ENCODE peak calls at places on chromosomes 4 and X, in nine cellular contexts. One of them, this sample, is unnamed.

GRCh38 chr4:139664442-139664841 is 1.2 kb upstream of the MGST2 start:
- DNase-seq in H4: no peak
- DNase-seq in occipital lobe: no peak
- DNase-seq in amniotic stem cell: no peak
- DNase-seq in iPS DF 6.9: no peak
- DNase-seq in CD4-positive, alpha-beta T cell: no peak
- DNase-seq in psoas muscle: no peak
- DNase-seq in spleen: no peak
- DNase-seq in fibroblast of mammary gland: no peak
- DNase-seq in this sample: no peak

GRCh38 chr4:176779421-176779820 is 13.3 kb downstream of the VEGFC start:
- DNase-seq in occipital lobe: no peak
- DNase-seq in amniotic stem cell: no peak
- DNase-seq in psoas muscle: no peak
- DNase-seq in CD4-positive, alpha-beta T cell: no peak
- DNase-seq in iPS DF 6.9: no peak
- DNase-seq in H4: no peak
- DNase-seq in spleen: no peak
- DNase-seq in fibroblast of mammary gland: no peak
- DNase-seq in this sample: no peak

GRCh38 chr4:98261291-98262271 is at the start of gene RAP1GDS1:
- DNase-seq in spleen: peak; percentile 91
- DNase-seq in H4: peak; percentile 46
- DNase-seq in CD4-positive, alpha-beta T cell: no peak
- DNase-seq in amniotic stem cell: peak; percentile 32
- DNase-seq in fibroblast of mammary gland: peak; percentile 73
- DNase-seq in psoas muscle: peak; percentile 61
- DNase-seq in iPS DF 6.9: no peak
- DNase-seq in occipital lobe: peak; percentile 36
- DNase-seq in this sample: peak; percentile 30

GRCh38 chr4:12689457-12689856 is 794.7 kb downstream of the RAB28 start:
- DNase-seq in occipital lobe: no peak
- DNase-seq in psoas muscle: no peak
- DNase-seq in H4: no peak
- DNase-seq in spleen: no peak
- DNase-seq in fibroblast of mammary gland: peak; percentile 7
- DNase-seq in iPS DF 6.9: no peak
- DNase-seq in amniotic stem cell: no peak
- DNase-seq in CD4-positive, alpha-beta T cell: no peak
- DNase-seq in this sample: no peak

GRCh38 chrX:151984328-151984727 is 9.9 kb upstream of the GABRE start:
- DNase-seq in H4: peak; percentile 79
- DNase-seq in iPS DF 6.9: no peak
- DNase-seq in CD4-positive, alpha-beta T cell: no peak
- DNase-seq in amniotic stem cell: peak; percentile 18
- DNase-seq in fibroblast of mammary gland: peak; percentile 89
- DNase-seq in occipital lobe: no peak
- DNase-seq in spleen: no peak
- DNase-seq in psoas muscle: no peak
- DNase-seq in this sample: no peak

GRCh38 chrX:129359269-129359668 is 164.0 kb downstream of the SMARCA1 start:
- DNase-seq in fibroblast of mammary gland: peak; percentile 26
- DNase-seq in H4: no peak
- DNase-seq in iPS DF 6.9: no peak
- DNase-seq in amniotic stem cell: no peak
- DNase-seq in CD4-positive, alpha-beta T cell: no peak
- DNase-seq in psoas muscle: no peak
- DNase-seq in spleen: no peak
- DNase-seq in occipital lobe: no peak
- DNase-seq in this sample: no peak

GRCh38 chr4:25029479-25030282 is 1.1 kb downstream of the LGI2 start:
- DNase-seq in spleen: peak; percentile 71
- DNase-seq in occipital lobe: no peak
- DNase-seq in CD4-positive, alpha-beta T cell: no peak
- DNase-seq in psoas muscle: no peak
- DNase-seq in fibroblast of mammary gland: no peak
- DNase-seq in H4: no peak
- DNase-seq in iPS DF 6.9: no peak
- DNase-seq in amniotic stem cell: no peak
- DNase-seq in this sample: no peak

GRCh38 chrX:21412883-21413282 is 38.7 kb downstream of the CNKSR2 start:
- DNase-seq in amniotic stem cell: no peak
- DNase-seq in H4: no peak
- DNase-seq in spleen: no peak
- DNase-seq in psoas muscle: no peak
- DNase-seq in occipital lobe: no peak
- DNase-seq in iPS DF 6.9: no peak
- DNase-seq in CD4-positive, alpha-beta T cell: no peak
- DNase-seq in fibroblast of mammary gland: peak; percentile 25
- DNase-seq in this sample: no peak

GRCh38 chrX:38220024-38220935 is at the start of gene SRPX:
- DNase-seq in psoas muscle: peak; percentile 57
- DNase-seq in H4: peak; percentile 65
- DNase-seq in spleen: peak; percentile 63
- DNase-seq in fibroblast of mammary gland: peak; percentile 75
- DNase-seq in iPS DF 6.9: no peak
- DNase-seq in amniotic stem cell: no peak
- DNase-seq in CD4-positive, alpha-beta T cell: no peak
- DNase-seq in occipital lobe: no peak
- DNase-seq in this sample: peak; percentile 46